ENCODE peak calls at places on chromosome 16, in nine cellular contexts. Z is naive thymus-derived CD4-positive, alpha-beta T cell; A is T-cell; G is hippocampal formation; L is GM12891; Q is NCI-H345; Y is stimulated activated CD8-positive, alpha-beta memory T cell treated with anti-CD3 and anti-CD28 coated beads, Interleukin-4, amount 100 ng/mL, for 24 hours; O is HTR-8/SVneo; D is cardiac muscle cell. U is an unnamed sample.
A peak's percentile ranks its signal among the peaks of the same experiment; 100 is the strongest.

GRCh38 chr16:54287018-54287757 is 601 bp upstream of the IRX3 start:
- DNase-seq in L (no peak), D (no peak), A (no peak), Z (no peak), G (no peak), O (no peak), Q (no peak), Y (no peak), U (no peak)

GRCh38 chr16:25625620-25626019 is 66.1 kb upstream of the HS3ST4 start:
- DNase-seq in Z (no peak), Y (no peak), Q (no peak), O (no peak), G (no peak), A (no peak), L (no peak), D (no peak), U (no peak)

GRCh38 chr16:88649924-88650748 is 717 bp downstream of the CYBA start:
- DNase-seq in O (no peak), D (peak; percentile 40), Z (peak; percentile 49), L (peak; percentile 78), Q (no peak), Y (no peak), A (no peak), G (no peak), U (peak; percentile 60)

GRCh38 chr16:15777533-15778203 is 79.2 kb downstream of the MYH11 start:
- DNase-seq in Y (no peak), O (peak; percentile 54), L (peak; percentile 25), Q (peak; percentile 44), Z (no peak), A (no peak), G (no peak), D (peak; percentile 75), U (no peak)

GRCh38 chr16:70740919-70741778 is 55.3 kb upstream of the MTSS2 start:
- DNase-seq in D (peak; percentile 68), L (no peak), A (peak; percentile 4), O (peak; percentile 30), Q (no peak), Z (peak; percentile 39), G (no peak), Y (no peak), U (no peak)

GRCh38 chr16:67372664-67373063 is 20.6 kb downstream of the TPPP3 start:
- DNase-seq in G (no peak), Y (no peak), O (no peak), A (no peak), L (no peak), Q (peak; percentile 44), D (peak; percentile 56), Z (no peak), U (no peak)

GRCh38 chr16:86079185-86079885 is 180.4 kb downstream of the IRF8 start:
- DNase-seq in O (no peak), A (no peak), Z (no peak), L (no peak), G (no peak), D (no peak), Q (no peak), Y (no peak), U (no peak)

GRCh38 chr16:58515871-58516767 is 802 bp downstream of the SETD6 start:
- DNase-seq in Q (peak; percentile 59), O (no peak), G (no peak), A (no peak), Z (peak; percentile 58), D (peak; percentile 6), L (peak; percentile 71), Y (no peak), U (peak; percentile 29)

GRCh38 chr16:3171181-3171854 is 16.7 kb upstream of the OR1F1 start:
- DNase-seq in G (no peak), A (no peak), D (no peak), O (no peak), L (peak; percentile 50), Q (no peak), Y (no peak), Z (no peak), U (no peak)

GRCh38 chr16:73365010-73365409 is 317.1 kb upstream of the ZFHX3 start:
- DNase-seq in G (no peak), L (no peak), Y (no peak), O (no peak), D (peak; percentile 60), A (no peak), Z (no peak), Q (peak; percentile 75), U (peak; percentile 37)

GRCh38 chr16:880471-881171 is 80.1 kb upstream of the GNG13 start:
- DNase-seq in Z (no peak), A (no peak), O (no peak), Q (no peak), Y (no peak), D (no peak), L (no peak), G (no peak), U (no peak)

GRCh38 chr16:89047331-89048086 is 46.1 kb upstream of the ACSF3 start:
- DNase-seq in Q (no peak), Y (no peak), O (no peak), L (no peak), D (no peak), G (no peak), Z (no peak), A (no peak), U (no peak)

GRCh38 chr16:12166271-12166670 is 189.7 kb downstream of the SNX29 start:
- DNase-seq in Q (no peak), Z (no peak), Y (no peak), D (no peak), O (no peak), G (no peak), L (no peak), A (no peak), U (no peak)

GRCh38 chr16:25941800-25942558 is 250.2 kb downstream of the HS3ST4 start:
- DNase-seq in D (peak; percentile 1), A (no peak), L (no peak), Z (no peak), O (no peak), G (no peak), Y (no peak), Q (no peak), U (no peak)